ENCODE peak calls at places on chromosomes 1 and 21, in ten cellular contexts. V is A549, H is tibial nerve, O is heart left ventricle, P is body of pancreas, Z is IMR-90, T is suprapubic skin, C is ovary, R is stomach, E is breast epithelium. X is an unnamed sample.

GRCh38 chr21:40923361-40923760 is 76.4 kb upstream of the DSCAM start:
- DNase-seq in P (no peak), E (no peak), C (no peak), T (no peak), H (no peak), R (no peak), O (no peak), Z (no peak), V (no peak), X (peak; percentile 10)

GRCh38 chr1:226681652-226682493 is 57.2 kb downstream of the ITPKB start:
- DNase-seq in H (no peak), V (no peak), O (no peak), C (no peak), Z (no peak), R (no peak), T (no peak), P (no peak), E (peak; percentile 22), X (no peak)

GRCh38 chr1:59971464-59971911 is 44.9 kb upstream of the CYP2J2 start:
- DNase-seq in T (peak; percentile 86), C (peak; percentile 76), E (peak; percentile 69), R (peak; percentile 72), H (peak; percentile 65), P (peak; percentile 70), Z (peak; percentile 34), V (peak; percentile 42), O (peak; percentile 55), X (peak; percentile 60)

GRCh38 chr1:156804572-156805243 is 11.9 kb downstream of the SH2D2A start:
- DNase-seq in Z (peak; percentile 51), E (no peak), C (no peak), P (peak; percentile 30), O (peak; percentile 26), T (no peak), V (no peak), R (no peak), H (no peak), X (no peak)

GRCh38 chr1:194654956-194655355 is 1468.5 kb upstream of the B3GALT2 start:
- DNase-seq in V (no peak), O (no peak), C (no peak), P (no peak), R (no peak), Z (no peak), H (no peak), E (no peak), T (no peak), X (no peak)

GRCh38 chr1:54353959-54354358 is 52.2 kb downstream of the SSBP3 start:
- DNase-seq in T (no peak), O (no peak), Z (no peak), P (no peak), R (no peak), C (no peak), H (no peak), E (no peak), V (no peak), X (no peak)

GRCh38 chr1:223711173-223711572 is 1.2 kb upstream of the CAPN2 start:
- DNase-seq in V (no peak), H (peak; percentile 33), P (no peak), Z (peak; percentile 60), T (no peak), O (no peak), E (no peak), R (peak; percentile 60), C (no peak), X (no peak)

GRCh38 chr1:19325958-19326747 is 14.0 kb downstream of the SLC66A1 start:
- DNase-seq in O (peak; percentile 15), R (no peak), E (no peak), T (no peak), H (no peak), V (no peak), C (no peak), P (no peak), Z (no peak), X (no peak)

GRCh38 chr1:32150847-32151246 is 28.6 kb upstream of the TXLNA start:
- DNase-seq in C (no peak), T (no peak), H (no peak), P (no peak), E (no peak), R (no peak), V (no peak), Z (peak; percentile 15), O (no peak), X (no peak)

GRCh38 chr1:19596065-19596718 is 47.9 kb upstream of the NBL1 start:
- DNase-seq in V (no peak), T (no peak), C (no peak), Z (peak; percentile 28), R (no peak), E (no peak), H (no peak), P (no peak), O (no peak), X (no peak)

GRCh38 chr1:223001653-223002634 is 141.1 kb downstream of the TLR5 start:
- DNase-seq in T (no peak), Z (no peak), P (no peak), C (no peak), R (no peak), O (no peak), E (no peak), H (no peak), V (peak; percentile 9), X (no peak)

GRCh38 chr1:16324456-16324890 is 27.8 kb downstream of the FBXO42 start:
- DNase-seq in R (no peak), O (peak; percentile 34), H (no peak), C (no peak), E (no peak), T (no peak), Z (peak; percentile 87), V (no peak), P (peak; percentile 24), X (peak; percentile 18)

GRCh38 chr1:2036287-2036686 is 13.9 kb upstream of the PRKCZ start:
- DNase-seq in C (no peak), Z (no peak), V (no peak), E (no peak), R (no peak), H (no peak), O (no peak), P (no peak), T (no peak), X (no peak)

GRCh38 chr1:64309468-64309867 is 106.0 kb downstream of the UBE2U start:
- DNase-seq in C (no peak), H (no peak), Z (no peak), P (no peak), V (no peak), T (no peak), O (no peak), E (no peak), R (no peak), X (no peak)

GRCh38 chr1:242629396-242629795 is 104.9 kb upstream of the PLD5 start:
- DNase-seq in T (no peak), E (no peak), O (no peak), R (no peak), Z (no peak), P (no peak), C (no peak), V (peak; percentile 10), H (no peak), X (no peak)

GRCh38 chr1:3577711-3578432 is 33.4 kb downstream of the MEGF6 start:
- DNase-seq in P (no peak), H (no peak), V (no peak), T (no peak), R (no peak), E (no peak), Z (peak; percentile 18), C (no peak), O (no peak), X (no peak)

GRCh38 chr1:171263915-171264314 is 15.6 kb downstream of the FMO1 start:
- DNase-seq in C (no peak), Z (no peak), R (no peak), O (no peak), T (no peak), E (no peak), P (no peak), V (no peak), H (no peak), X (no peak)

GRCh38 chr1:43147625-43148319 is 24.3 kb downstream of the EBNA1BP2 start:
- DNase-seq in H (peak; percentile 26), V (peak; percentile 64), C (peak; percentile 84), P (peak; percentile 92), E (peak; percentile 77), Z (peak; percentile 32), O (peak; percentile 65), T (no peak), R (peak; percentile 84), X (peak; percentile 86)

GRCh38 chr21:18493420-18493819 is 89.8 kb upstream of the TMPRSS15 start:
- DNase-seq in V (no peak), C (no peak), P (no peak), H (no peak), E (no peak), O (no peak), Z (no peak), T (no peak), R (no peak), X (no peak)

GRCh38 chr1:85198864-85199263 is 2.0 kb downstream of the SYDE2 start:
- DNase-seq in E (no peak), P (no peak), R (no peak), O (no peak), V (no peak), C (no peak), Z (no peak), H (no peak), T (no peak), X (no peak)

GRCh38 chr21:14361958-14362357 is 21.0 kb downstream of the HSPA13 start:
- DNase-seq in E (no peak), T (no peak), O (no peak), Z (no peak), H (no peak), C (no peak), P (no peak), R (no peak), V (no peak), X (peak; percentile 37)

GRCh38 chr1:28509705-28510349 is 4.0 kb downstream of the RCC1 start:
- DNase-seq in R (no peak), C (no peak), E (no peak), V (no peak), Z (no peak), O (no peak), T (no peak), H (no peak), P (no peak), X (no peak)
- TF ChIP-seq POLR2A in R (no peak), C (no peak), E (no peak), V (peak; percentile 10), Z (no peak), O (no peak), T (no peak), H (no peak), P (peak; percentile 29), X (no peak)

GRCh38 chr21:29185172-29185571 is 54.7 kb downstream of the MAP3K7CL start:
- DNase-seq in V (no peak), H (no peak), P (no peak), E (no peak), O (no peak), C (no peak), R (no peak), Z (peak; percentile 25), T (no peak), X (no peak)
- H3K4me1 ChIP-seq in V (peaks cover 46% of the 10 kb centered on the region), H (no peaks in the 10 kb centered on the region), P (peaks cover 36% of the 10 kb centered on the region), E (peaks cover 4% of the 10 kb centered on the region), O (peaks cover 16% of the 10 kb centered on the region), C (peaks cover 6% of the 10 kb centered on the region), R (peaks cover 21% of the 10 kb centered on the region), Z (peaks cover 29% of the 10 kb centered on the region), T (peaks cover 41% of the 10 kb centered on the region), X (peaks cover 3% of the 10 kb centered on the region)

GRCh38 chr1:151056574-151056973 is 2.8 kb downstream of the CDC42SE1 start:
- DNase-seq in Z (no peak), R (no peak), O (no peak), C (no peak), V (no peak), P (peak; percentile 22), H (no peak), E (no peak), T (no peak), X (peak; percentile 18)
- TF ChIP-seq POLR2A in Z (no peak), R (no peak), O (no peak), C (no peak), V (no peak), P (no peak), H (no peak), E (no peak), T (no peak), X (no peak)

GRCh38 chr1:187648091-187648490 is 819.3 kb downstream of the PLA2G4A start:
- DNase-seq in H (no peak), C (no peak), E (no peak), Z (no peak), P (no peak), T (no peak), R (no peak), V (no peak), O (no peak), X (no peak)
- H3K4me1 ChIP-seq in H (no peaks in the 10 kb centered on the region), C (peaks cover 3% of the 10 kb centered on the region), E (no peaks in the 10 kb centered on the region), Z (no peaks in the 10 kb centered on the region), P (no peaks in the 10 kb centered on the region), T (no peaks in the 10 kb centered on the region), R (no peaks in the 10 kb centered on the region), V (no peaks in the 10 kb centered on the region), O (no peaks in the 10 kb centered on the region), X (no peaks in the 10 kb centered on the region)

X was measured in prostate gland.